ENCODE peak calls at places on chromosomes 3 and 15, in six cellular contexts. One of them, this sample, is unnamed.

GRCh38 chr3:134302674-134303073 is 52.0 kb upstream of the RYK start:
- DNase-seq in caudate nucleus: no peak
- DNase-seq in HT-29: no peak
- DNase-seq in stimulated activated CD4-positive, alpha-beta T cell treated with anti-CD3 and anti-CD28 coated beads, Interleukin-4, amount 100 ng/mL, for 24 hours: no peak
- DNase-seq in activated CD8-positive, alpha-beta memory T cell treated with anti-CD3 and anti-CD28 coated beads for 24 hours: no peak
- DNase-seq in T1000: no peak
- DNase-seq in this sample: no peak

GRCh38 chr3:197899833-197900478 is 50.0 kb upstream of the RPL35A start:
- DNase-seq in caudate nucleus: peak
- DNase-seq in HT-29: no peak
- DNase-seq in stimulated activated CD4-positive, alpha-beta T cell treated with anti-CD3 and anti-CD28 coated beads, Interleukin-4, amount 100 ng/mL, for 24 hours: no peak
- DNase-seq in activated CD8-positive, alpha-beta memory T cell treated with anti-CD3 and anti-CD28 coated beads for 24 hours: no peak
- DNase-seq in T1000: no peak
- DNase-seq in this sample: no peak

GRCh38 chr3:152436707-152437615 is 168.2 kb downstream of the MBNL1 start:
- DNase-seq in caudate nucleus: no peak
- DNase-seq in HT-29: no peak
- DNase-seq in stimulated activated CD4-positive, alpha-beta T cell treated with anti-CD3 and anti-CD28 coated beads, Interleukin-4, amount 100 ng/mL, for 24 hours: no peak
- DNase-seq in activated CD8-positive, alpha-beta memory T cell treated with anti-CD3 and anti-CD28 coated beads for 24 hours: no peak
- DNase-seq in T1000: no peak
- DNase-seq in this sample: no peak

GRCh38 chr15:73022156-73022555 is 30.1 kb upstream of the NEO1 start:
- DNase-seq in caudate nucleus: no peak
- DNase-seq in HT-29: no peak
- DNase-seq in stimulated activated CD4-positive, alpha-beta T cell treated with anti-CD3 and anti-CD28 coated beads, Interleukin-4, amount 100 ng/mL, for 24 hours: no peak
- DNase-seq in activated CD8-positive, alpha-beta memory T cell treated with anti-CD3 and anti-CD28 coated beads for 24 hours: no peak
- DNase-seq in T1000: no peak
- DNase-seq in this sample: no peak

GRCh38 chr15:58065011-58065444 is 483 bp downstream of the ALDH1A2 start:
- DNase-seq in caudate nucleus: no peak
- DNase-seq in HT-29: no peak
- DNase-seq in stimulated activated CD4-positive, alpha-beta T cell treated with anti-CD3 and anti-CD28 coated beads, Interleukin-4, amount 100 ng/mL, for 24 hours: no peak
- DNase-seq in activated CD8-positive, alpha-beta memory T cell treated with anti-CD3 and anti-CD28 coated beads for 24 hours: peak
- DNase-seq in T1000: no peak
- DNase-seq in this sample: no peak

GRCh38 chr3:119187266-119187665 is 13.9 kb downstream of the UPK1B start:
- DNase-seq in caudate nucleus: no peak
- DNase-seq in HT-29: no peak
- DNase-seq in stimulated activated CD4-positive, alpha-beta T cell treated with anti-CD3 and anti-CD28 coated beads, Interleukin-4, amount 100 ng/mL, for 24 hours: no peak
- DNase-seq in activated CD8-positive, alpha-beta memory T cell treated with anti-CD3 and anti-CD28 coated beads for 24 hours: no peak
- DNase-seq in T1000: no peak
- DNase-seq in this sample: no peak

GRCh38 chr3:115321396-115321795 is 174.3 kb upstream of the ZBTB20 start:
- DNase-seq in caudate nucleus: no peak
- DNase-seq in HT-29: no peak
- DNase-seq in stimulated activated CD4-positive, alpha-beta T cell treated with anti-CD3 and anti-CD28 coated beads, Interleukin-4, amount 100 ng/mL, for 24 hours: no peak
- DNase-seq in activated CD8-positive, alpha-beta memory T cell treated with anti-CD3 and anti-CD28 coated beads for 24 hours: no peak
- DNase-seq in T1000: no peak
- DNase-seq in this sample: no peak

GRCh38 chr3:14918356-14918860 is 29.0 kb upstream of the NR2C2 start:
- DNase-seq in caudate nucleus: no peak
- DNase-seq in HT-29: no peak
- DNase-seq in stimulated activated CD4-positive, alpha-beta T cell treated with anti-CD3 and anti-CD28 coated beads, Interleukin-4, amount 100 ng/mL, for 24 hours: no peak
- DNase-seq in activated CD8-positive, alpha-beta memory T cell treated with anti-CD3 and anti-CD28 coated beads for 24 hours: peak
- DNase-seq in T1000: no peak
- DNase-seq in this sample: no peak

GRCh38 chr3:28950614-28951013 is 330.3 kb upstream of the RBMS3 start:
- DNase-seq in caudate nucleus: no peak
- DNase-seq in HT-29: no peak
- DNase-seq in stimulated activated CD4-positive, alpha-beta T cell treated with anti-CD3 and anti-CD28 coated beads, Interleukin-4, amount 100 ng/mL, for 24 hours: no peak
- DNase-seq in activated CD8-positive, alpha-beta memory T cell treated with anti-CD3 and anti-CD28 coated beads for 24 hours: no peak
- DNase-seq in T1000: no peak
- DNase-seq in this sample: no peak

GRCh38 chr3:5264093-5264610 is 76.6 kb downstream of the EDEM1 start:
- DNase-seq in caudate nucleus: no peak
- DNase-seq in HT-29: no peak
- DNase-seq in stimulated activated CD4-positive, alpha-beta T cell treated with anti-CD3 and anti-CD28 coated beads, Interleukin-4, amount 100 ng/mL, for 24 hours: no peak
- DNase-seq in activated CD8-positive, alpha-beta memory T cell treated with anti-CD3 and anti-CD28 coated beads for 24 hours: no peak
- DNase-seq in T1000: no peak
- DNase-seq in this sample: no peak

GRCh38 chr15:70795311-70795665 is 31.9 kb upstream of the UACA start:
- DNase-seq in caudate nucleus: no peak
- DNase-seq in HT-29: peak
- DNase-seq in stimulated activated CD4-positive, alpha-beta T cell treated with anti-CD3 and anti-CD28 coated beads, Interleukin-4, amount 100 ng/mL, for 24 hours: no peak
- DNase-seq in activated CD8-positive, alpha-beta memory T cell treated with anti-CD3 and anti-CD28 coated beads for 24 hours: no peak
- DNase-seq in T1000: peak
- DNase-seq in this sample: peak

GRCh38 chr15:69885182-69886041 is 212.3 kb downstream of the TLE3 start:
- DNase-seq in caudate nucleus: peak
- DNase-seq in HT-29: no peak
- DNase-seq in stimulated activated CD4-positive, alpha-beta T cell treated with anti-CD3 and anti-CD28 coated beads, Interleukin-4, amount 100 ng/mL, for 24 hours: no peak
- DNase-seq in activated CD8-positive, alpha-beta memory T cell treated with anti-CD3 and anti-CD28 coated beads for 24 hours: no peak
- DNase-seq in T1000: no peak
- DNase-seq in this sample: no peak

GRCh38 chr3:12471228-12471627 is 13.1 kb upstream of the TSEN2 start:
- DNase-seq in caudate nucleus: no peak
- DNase-seq in HT-29: peak
- DNase-seq in stimulated activated CD4-positive, alpha-beta T cell treated with anti-CD3 and anti-CD28 coated beads, Interleukin-4, amount 100 ng/mL, for 24 hours: peak
- DNase-seq in activated CD8-positive, alpha-beta memory T cell treated with anti-CD3 and anti-CD28 coated beads for 24 hours: no peak
- DNase-seq in T1000: peak
- DNase-seq in this sample: no peak

GRCh38 chr3:129046732-129047552 is 13.6 kb upstream of the GP9 start:
- DNase-seq in caudate nucleus: no peak
- DNase-seq in HT-29: no peak
- DNase-seq in stimulated activated CD4-positive, alpha-beta T cell treated with anti-CD3 and anti-CD28 coated beads, Interleukin-4, amount 100 ng/mL, for 24 hours: no peak
- DNase-seq in activated CD8-positive, alpha-beta memory T cell treated with anti-CD3 and anti-CD28 coated beads for 24 hours: no peak
- DNase-seq in T1000: no peak
- DNase-seq in this sample: no peak

This sample was measured in SW 1271.